ENCODE peak calls at places on chromosomes 2 and 18, in four cellular contexts. One of them, this sample, is unnamed.

GRCh38 chr2:168355110-168355509 is 101.0 kb upstream of the CERS6 start:
- DNase-seq in activated T-cell treated with anti-CD3 and anti-CD28 coated beads for 1 hour: no peak
- DNase-seq in Jurkat, Clone E6-1: peak
- DNase-seq in amygdala: no peak
- DNase-seq in this sample: no peak

GRCh38 chr2:109045505-109045904 is 56.5 kb upstream of the EDAR start:
- DNase-seq in activated T-cell treated with anti-CD3 and anti-CD28 coated beads for 1 hour: no peak
- DNase-seq in Jurkat, Clone E6-1: no peak
- DNase-seq in amygdala: no peak
- DNase-seq in this sample: no peak

GRCh38 chr2:73701968-73702665 is 35.0 kb downstream of the TPRKB start:
- DNase-seq in activated T-cell treated with anti-CD3 and anti-CD28 coated beads for 1 hour: no peak
- DNase-seq in Jurkat, Clone E6-1: no peak
- DNase-seq in amygdala: no peak
- DNase-seq in this sample: no peak

GRCh38 chr2:621303-622099 is 55.7 kb downstream of the TMEM18 start:
- DNase-seq in activated T-cell treated with anti-CD3 and anti-CD28 coated beads for 1 hour: no peak
- DNase-seq in Jurkat, Clone E6-1: no peak
- DNase-seq in amygdala: no peak
- DNase-seq in this sample: no peak

GRCh38 chr18:69817335-69817935 is 130.2 kb downstream of the CD226 start:
- DNase-seq in activated T-cell treated with anti-CD3 and anti-CD28 coated beads for 1 hour: no peak
- DNase-seq in Jurkat, Clone E6-1: no peak
- DNase-seq in amygdala: no peak
- DNase-seq in this sample: no peak

GRCh38 chr2:213848631-213849030 is 562.2 kb upstream of the VWC2L start:
- DNase-seq in activated T-cell treated with anti-CD3 and anti-CD28 coated beads for 1 hour: no peak
- DNase-seq in Jurkat, Clone E6-1: no peak
- DNase-seq in amygdala: no peak
- DNase-seq in this sample: no peak

GRCh38 chr2:8577573-8577972 is 104.3 kb upstream of the ID2 start:
- DNase-seq in activated T-cell treated with anti-CD3 and anti-CD28 coated beads for 1 hour: no peak
- DNase-seq in Jurkat, Clone E6-1: no peak
- DNase-seq in amygdala: no peak
- DNase-seq in this sample: no peak

GRCh38 chr18:22355598-22355997 is 62.1 kb downstream of the CTAGE1 start:
- DNase-seq in activated T-cell treated with anti-CD3 and anti-CD28 coated beads for 1 hour: no peak
- DNase-seq in Jurkat, Clone E6-1: no peak
- DNase-seq in amygdala: no peak
- DNase-seq in this sample: no peak

GRCh38 chr2:185787530-185788145 is 49.0 kb downstream of the FSIP2 start:
- DNase-seq in activated T-cell treated with anti-CD3 and anti-CD28 coated beads for 1 hour: no peak
- DNase-seq in Jurkat, Clone E6-1: no peak
- DNase-seq in amygdala: no peak
- DNase-seq in this sample: no peak

GRCh38 chr18:32167980-32168379 is 21.9 kb upstream of the MEP1B start:
- DNase-seq in activated T-cell treated with anti-CD3 and anti-CD28 coated beads for 1 hour: no peak
- DNase-seq in Jurkat, Clone E6-1: no peak
- DNase-seq in amygdala: no peak
- DNase-seq in this sample: no peak